ENCODE peak calls at places on chromosomes 12 and 14, in six cellular contexts. C is CD8-positive, alpha-beta T cell; U is transverse colon; P is left ventricle myocardium inferior; G is fibroblast of pulmonary artery; N is kidney epithelial cell. B is an unnamed sample.

GRCh38 chr12:57517187-57517586 is 3.1 kb downstream of the DDIT3 start:
- DNase-seq in C (no peak), U (no peak), P (no peak), G (peak; percentile 53), N (no peak), B (no peak)

GRCh38 chr14:58607131-58607531 is 30.6 kb upstream of the DACT1 start:
- DNase-seq in C (no peak), U (no peak), P (no peak), G (no peak), N (no peak), B (no peak)

GRCh38 chr12:40825156-40825555 is 132.9 kb downstream of the CNTN1 start:
- DNase-seq in C (no peak), U (no peak), P (no peak), G (no peak), N (no peak), B (no peak)

GRCh38 chr14:68390731-68391130 is 402.1 kb downstream of the ZFP36L1 start:
- DNase-seq in C (no peak), U (no peak), P (no peak), G (no peak), N (no peak), B (no peak)

GRCh38 chr12:121240484-121241202 is 30.7 kb downstream of the P2RX4 start:
- DNase-seq in C (peak; percentile 82), U (peak; percentile 75), P (peak; percentile 79), G (peak; percentile 71), N (no peak), B (no peak)

GRCh38 chr12:128797119-128798118 is 26.3 kb downstream of the SLC15A4 start:
- DNase-seq in C (no peak), U (no peak), P (no peak), G (peak; percentile 86), N (peak; percentile 82), B (peak; percentile 85)

GRCh38 chr14:102629011-102629444 is 36.6 kb downstream of the RCOR1 start:
- DNase-seq in C (no peak), U (no peak), P (no peak), G (no peak), N (no peak), B (no peak)

GRCh38 chr12:116534341-116535121 is 24.6 kb upstream of the MAP1LC3B2 start:
- DNase-seq in C (no peak), U (no peak), P (no peak), G (no peak), N (no peak), B (no peak)

GRCh38 chr14:92945959-92946846 is 23.3 kb downstream of the CHGA start:
- DNase-seq in C (no peak), U (peak; percentile 88), P (peak; percentile 56), G (peak; percentile 60), N (peak; percentile 67), B (peak; percentile 76)

GRCh38 chr12:6226002-6226700 is 26.0 kb downstream of the CD9 start:
- DNase-seq in C (no peak), U (peak; percentile 63), P (peak; percentile 78), G (peak; percentile 96), N (no peak), B (no peak)

GRCh38 chr14:23121401-23121800 is 2.3 kb upstream of the CEBPE start:
- DNase-seq in C (no peak), U (peak; percentile 36), P (no peak), G (peak; percentile 87), N (peak; percentile 55), B (no peak)

GRCh38 chr12:94169966-94170689 is 21.8 kb downstream of the PLXNC1 start:
- DNase-seq in C (no peak), U (no peak), P (no peak), G (no peak), N (no peak), B (no peak)

GRCh38 chr12:52781399-52782082 is 4.4 kb upstream of the KRT76 start:
- DNase-seq in C (no peak), U (no peak), P (no peak), G (no peak), N (no peak), B (no peak)

GRCh38 chr14:104115691-104116543 is 22.5 kb upstream of the KIF26A start:
- DNase-seq in C (no peak), U (peak; percentile 53), P (peak; percentile 10), G (no peak), N (no peak), B (peak; percentile 82)

GRCh38 chr12:132807295-132808222 is 21.1 kb downstream of the GOLGA3 start:
- DNase-seq in C (no peak), U (no peak), P (no peak), G (no peak), N (no peak), B (no peak)

GRCh38 chr12:54865683-54866324 is 11.5 kb downstream of the MUCL1 start:
- DNase-seq in C (no peak), U (no peak), P (no peak), G (no peak), N (no peak), B (no peak)

GRCh38 chr14:59175404-59175803 is 13.1 kb upstream of the DAAM1 start:
- DNase-seq in C (no peak), U (no peak), P (no peak), G (no peak), N (no peak), B (no peak)

GRCh38 chr12:44224399-44224798 is 388.5 kb downstream of the TMEM117 start:
- DNase-seq in C (no peak), U (no peak), P (no peak), G (no peak), N (no peak), B (no peak)

GRCh38 chr14:60705100-60705499 is 19.1 kb downstream of the SIX4 start:
- DNase-seq in C (no peak), U (no peak), P (no peak), G (no peak), N (no peak), B (no peak)

GRCh38 chr14:89424241-89424640 is 7.2 kb upstream of the FOXN3 start:
- DNase-seq in C (no peak), U (no peak), P (no peak), G (no peak), N (no peak), B (no peak)

GRCh38 chr12:53452159-53453077 is 516 bp downstream of the PCBP2 start:
- DNase-seq in C (peak; percentile 75), U (peak; percentile 85), P (peak; percentile 91), G (peak; percentile 88), N (peak; percentile 41), B (no peak)

GRCh38 chr12:92987362-92987761 is 58.3 kb upstream of the EEA1 start:
- DNase-seq in C (no peak), U (no peak), P (no peak), G (peak; percentile 91), N (no peak), B (no peak)

GRCh38 chr12:131779027-131779426 is 49.2 kb upstream of the MMP17 start:
- DNase-seq in C (no peak), U (no peak), P (no peak), G (no peak), N (no peak), B (no peak)

GRCh38 chr14:101505216-101505970 is 55.9 kb upstream of the DIO3 start:
- DNase-seq in C (no peak), U (peak; percentile 6), P (no peak), G (no peak), N (no peak), B (peak; percentile 81)

GRCh38 chr14:38127784-38128183 is 79.9 kb upstream of the SSTR1 start:
- DNase-seq in C (no peak), U (no peak), P (no peak), G (peak; percentile 22), N (no peak), B (no peak)

GRCh38 chr12:42483534-42483857 is 106.0 kb downstream of the PRICKLE1 start:
- DNase-seq in C (no peak), U (peak; percentile 35), P (peak; percentile 42), G (no peak), N (no peak), B (peak; percentile 74)

GRCh38 chr14:64736271-64737131 is 32.3 kb downstream of the PLEKHG3 start:
- DNase-seq in C (no peak), U (peak; percentile 76), P (peak; percentile 19), G (no peak), N (no peak), B (peak; percentile 88)
- TF ChIP-seq CTCF in C (no peak), U (no peak), P (no peak), G (no peak), N (no peak), B (no peak)

DNA sequence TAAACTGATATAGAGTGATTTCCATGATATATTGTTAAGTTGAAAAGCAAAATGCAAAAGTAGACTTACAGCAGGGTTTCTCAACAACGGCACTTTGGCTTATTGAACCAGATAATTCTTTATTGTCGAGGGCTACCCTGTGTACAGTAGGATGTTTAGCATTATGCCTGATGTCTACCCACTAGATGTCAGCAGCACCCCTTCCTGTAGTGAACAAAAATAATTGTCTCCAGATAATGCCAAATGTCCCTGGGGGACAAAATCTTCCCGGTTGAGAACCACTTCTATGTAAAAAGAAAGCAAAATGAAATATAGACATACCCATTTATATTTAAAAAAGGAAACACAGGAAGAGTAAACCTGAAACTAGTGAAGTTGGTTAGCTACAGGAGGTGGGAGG is 32.4 kb downstream of the ABCD2 start:
- DNase-seq in C (peak; percentile 1), U (no peak), P (no peak), G (peak; percentile 29), N (no peak), B (no peak)
- TF ChIP-seq CTCF in C (peak; percentile 53), U (no peak), P (peak; percentile 64), G (peak; percentile 28), N (peak; percentile 22), B (peak; percentile 64)

GRCh38 chr14:97413991-97414717 is 617.0 kb downstream of the VRK1 start:
- DNase-seq in C (no peak), U (no peak), P (no peak), G (no peak), N (no peak), B (no peak)
- TF ChIP-seq CTCF in C (no peak), U (no peak), P (no peak), G (no peak), N (no peak), B (no peak)

GRCh38 chr12:127773520-127773919 is 493.4 kb upstream of the TMEM132C start:
- DNase-seq in C (no peak), U (no peak), P (no peak), G (no peak), N (no peak), B (no peak)
- TF ChIP-seq CTCF in C (no peak), U (no peak), P (no peak), G (no peak), N (no peak), B (peak; percentile 30)

DNA sequence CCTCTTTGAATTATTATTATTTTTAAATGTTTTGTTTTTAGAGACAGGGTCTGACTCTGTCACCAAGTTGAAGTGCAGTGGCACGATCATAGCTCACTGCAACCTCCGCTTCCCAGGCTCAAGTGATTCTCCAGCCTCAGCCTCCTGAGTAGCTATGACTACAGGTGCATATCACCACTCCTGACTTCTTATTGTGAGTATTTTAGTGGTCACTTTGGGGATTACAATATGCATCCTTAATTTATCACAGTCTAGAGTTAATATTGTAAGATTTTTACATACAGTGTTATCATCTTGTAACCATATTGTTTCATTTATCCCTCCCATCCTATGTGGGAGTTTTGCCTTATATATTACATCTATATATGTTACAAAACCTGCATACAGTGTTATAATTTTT is 13.4 kb downstream of the FGF23 start:
- DNase-seq in C (no peak), U (no peak), P (no peak), G (no peak), N (no peak), B (no peak)
- TF ChIP-seq CTCF in C (no peak), U (no peak), P (no peak), G (no peak), N (no peak), B (no peak)